ENCODE peak calls at places on chromosome 12, in six cellular contexts. A is mammary epithelial cell, V is uterus, M is heart right ventricle, E is ovary, T is A673. P is an unnamed sample.
A peak's percentile ranks its signal among the peaks of the same experiment; 100 is the strongest.

GRCh38 chr12:89166525-89166934 is 185.8 kb downstream of the DUSP6 start:
- DNase-seq in A (peak; percentile 60), V (no peak), M (peak; percentile 14), E (no peak), T (no peak), P (no peak)

GRCh38 chr12:89525002-89525823 is 617 bp upstream of the GALNT4 start:
- DNase-seq in A (peak; percentile 59), V (peak; percentile 36), M (peak; percentile 25), E (peak; percentile 58), T (peak; percentile 40), P (peak; percentile 81)

GRCh38 chr12:22118206-22118605 is 72.2 kb downstream of the CMAS start:
- DNase-seq in A (no peak), V (no peak), M (no peak), E (no peak), T (no peak), P (no peak)

GRCh38 chr12:1576410-1577240 is 17.8 kb downstream of the FBXL14 start:
- DNase-seq in A (no peak), V (peak; percentile 86), M (peak; percentile 55), E (peak; percentile 78), T (peak; percentile 62), P (no peak)

GRCh38 chr12:119683816-119684215 is 15.9 kb downstream of the PRKAB1 start:
- DNase-seq in A (no peak), V (no peak), M (no peak), E (no peak), T (no peak), P (no peak)

GRCh38 chr12:51390457-51391046 is 654 bp downstream of the GALNT6 start:
- DNase-seq in A (no peak), V (no peak), M (no peak), E (no peak), T (no peak), P (no peak)

GRCh38 chr12:124626841-124627502 is 59.6 kb upstream of the NCOR2 start:
- DNase-seq in A (no peak), V (peak; percentile 69), M (peak; percentile 89), E (peak; percentile 78), T (peak; percentile 56), P (no peak)

GRCh38 chr12:101876861-101877815 is at the start of gene DRAM1:
- DNase-seq in A (peak; percentile 93), V (peak; percentile 93), M (peak; percentile 88), E (peak; percentile 93), T (peak; percentile 88), P (peak; percentile 98)

GRCh38 chr12:29726321-29726692 is 57.4 kb downstream of the TMTC1 start:
- DNase-seq in A (no peak), V (no peak), M (peak; percentile 26), E (no peak), T (peak; percentile 14), P (no peak)

GRCh38 chr12:120540445-120540844 is 6.3 kb downstream of the RNF10 start:
- DNase-seq in A (peak; percentile 1), V (no peak), M (no peak), E (no peak), T (no peak), P (no peak)

GRCh38 chr12:124486346-124486963 is 81.0 kb downstream of the NCOR2 start:
- DNase-seq in A (no peak), V (no peak), M (no peak), E (peak; percentile 26), T (no peak), P (no peak)

GRCh38 chr12:70644836-70645235 is 7.6 kb upstream of the PTPRB start:
- DNase-seq in A (no peak), V (no peak), M (no peak), E (no peak), T (no peak), P (no peak)

GRCh38 chr12:70989232-70989631 is 68.7 kb upstream of the PTPRR start:
- DNase-seq in A (no peak), V (no peak), M (no peak), E (no peak), T (no peak), P (no peak)

GRCh38 chr12:4272976-4273650 is 449 bp upstream of the CCND2 start:
- DNase-seq in A (no peak), V (no peak), M (no peak), E (no peak), T (no peak), P (no peak)

GRCh38 chr12:113468365-113469223 is 3.1 kb downstream of the LHX5 start:
- DNase-seq in A (no peak), V (no peak), M (no peak), E (no peak), T (no peak), P (no peak)
- H3K27me3 ChIP-seq in A (peaks cover 93% of the 10 kb centered on the region), V (peaks cover 66% of the 10 kb centered on the region), M (peaks cover 100% of the 10 kb centered on the region), E (peaks cover 5% of the 10 kb centered on the region), T (peaks cover 100% of the 10 kb centered on the region), P (peaks cover 100% of the 10 kb centered on the region)

GRCh38 chr12:100687686-100688085 is 106.9 kb upstream of the ANO4 start:
- DNase-seq in A (no peak), V (no peak), M (no peak), E (no peak), T (no peak), P (no peak)

GRCh38 chr12:100688451-100688864 is 106.1 kb upstream of the ANO4 start:
- DNase-seq in A (peak; percentile 37), V (no peak), M (no peak), E (no peak), T (peak; percentile 44), P (no peak)

DNA sequence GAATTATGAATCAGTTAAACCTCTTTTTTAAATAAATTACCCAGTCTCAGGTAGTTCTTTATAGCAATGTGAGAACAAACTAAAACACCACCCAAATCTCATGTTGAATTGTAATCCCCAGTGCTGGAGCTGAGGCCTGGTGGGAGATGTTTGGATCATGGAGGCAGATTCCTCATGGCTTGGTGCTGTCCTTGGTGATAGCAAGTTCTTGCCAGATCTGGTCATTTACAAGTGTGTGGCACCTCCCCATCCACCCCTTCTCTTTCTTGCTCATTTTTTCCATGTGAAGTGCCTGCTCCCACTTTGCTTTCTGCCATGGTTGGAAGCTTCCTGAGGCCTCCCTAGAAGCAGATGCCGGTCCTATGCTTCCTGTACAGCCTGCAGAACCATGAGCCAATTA is 102.1 kb upstream of the ANO4 start:
- DNase-seq in A (no peak), V (no peak), M (no peak), E (no peak), T (no peak), P (no peak)
- H3K27ac ChIP-seq in A (no peak overlapping the region), V (no peak overlapping the region), M (no peak overlapping the region), E (no peak overlapping the region), T (no peak overlapping the region), P (no peak overlapping the region)

GRCh38 chr12:6839482-6840201 is 1.1 kb upstream of the GNB3 start:
- DNase-seq in A (no peak), V (no peak), M (no peak), E (no peak), T (no peak), P (no peak)

GRCh38 chr12:6840428-6841138 is at the start of gene GNB3:
- DNase-seq in A (no peak), V (no peak), M (peak; percentile 59), E (no peak), T (no peak), P (no peak)

GRCh38 chr12:6836851-6837250 is 3.9 kb upstream of the GNB3 start:
- DNase-seq in A (no peak), V (no peak), M (no peak), E (no peak), T (no peak), P (no peak)

GRCh38 chr12:6837370-6838060 is 3.2 kb upstream of the GNB3 start:
- DNase-seq in A (no peak), V (no peak), M (no peak), E (no peak), T (no peak), P (no peak)

DNA sequence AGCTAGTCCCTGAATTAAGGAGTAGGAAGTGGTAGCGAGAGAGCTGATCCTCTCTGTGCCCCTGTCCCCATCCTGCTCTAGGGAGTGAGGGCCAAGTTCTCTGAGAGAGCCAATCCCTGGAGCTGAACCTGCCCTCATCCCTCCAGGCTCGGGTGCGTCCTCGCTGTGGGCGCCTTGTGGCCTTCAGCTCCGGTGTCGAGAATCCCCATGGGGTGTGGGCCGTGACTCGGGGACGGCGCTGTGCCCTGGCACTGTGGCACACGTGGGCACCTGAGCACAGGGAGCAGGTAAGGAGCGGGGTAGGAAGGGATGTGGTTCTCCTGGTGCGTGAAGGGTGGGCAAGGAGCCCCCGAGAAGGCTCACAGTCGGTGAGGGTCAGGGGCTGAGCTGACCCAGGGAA is 1.9 kb upstream of the GNB3 start:
- DNase-seq in A (no peak), V (no peak), M (no peak), E (no peak), T (no peak), P (no peak)
- H3K36me3 ChIP-seq in A (no peaks in the 10 kb centered on the region), V (no peaks in the 10 kb centered on the region), M (peaks cover 59% of the 10 kb centered on the region), E (no peaks in the 10 kb centered on the region), T (peaks cover 41% of the 10 kb centered on the region), P (no peaks in the 10 kb centered on the region)

DNA sequence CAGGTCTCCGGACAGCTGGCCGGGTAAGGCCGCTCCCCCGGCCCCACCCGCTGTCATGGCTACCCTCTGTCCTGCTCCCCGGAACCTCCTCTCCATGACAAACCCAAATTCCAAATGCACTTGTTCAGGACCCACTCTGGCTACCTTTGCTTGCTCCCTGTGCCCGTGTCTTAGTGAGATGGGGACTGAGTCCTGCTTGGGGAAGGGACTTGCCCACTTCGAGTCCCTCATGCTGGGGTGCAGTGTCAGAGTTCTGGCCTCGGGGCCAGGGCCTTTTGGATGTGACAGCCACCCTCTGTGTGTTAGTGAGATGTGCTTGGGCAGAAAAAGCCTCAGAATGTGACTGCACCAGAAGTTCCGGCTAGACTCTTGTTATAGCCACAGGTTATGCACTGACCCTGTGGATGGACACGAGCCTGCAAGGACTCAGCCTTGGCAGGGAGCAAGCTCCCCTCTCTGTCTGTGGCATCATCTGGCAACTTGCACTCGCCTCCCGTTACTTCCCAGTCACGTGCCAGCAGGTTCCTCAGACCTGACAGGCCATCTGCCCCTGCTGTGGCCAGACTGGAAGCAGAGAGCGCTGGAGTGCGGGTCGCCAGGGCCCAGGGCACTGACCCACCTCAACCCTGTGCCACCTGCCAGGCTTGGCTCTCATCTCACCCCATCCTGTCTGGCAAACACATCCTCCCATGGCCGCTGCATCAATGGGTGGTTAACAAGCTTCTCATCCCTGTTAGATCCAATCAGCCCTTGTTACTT is 28.6 kb downstream of the SLC6A12 start:
- DNase-seq in A (no peak), V (no peak), M (no peak), E (no peak), T (no peak), P (no peak)
- H3K27me3 ChIP-seq in A (no peaks in the 10 kb centered on the region), V (no peaks in the 10 kb centered on the region), M (no peaks in the 10 kb centered on the region), E (no peaks in the 10 kb centered on the region), T (no peaks in the 10 kb centered on the region), P (no peaks in the 10 kb centered on the region)

DNA sequence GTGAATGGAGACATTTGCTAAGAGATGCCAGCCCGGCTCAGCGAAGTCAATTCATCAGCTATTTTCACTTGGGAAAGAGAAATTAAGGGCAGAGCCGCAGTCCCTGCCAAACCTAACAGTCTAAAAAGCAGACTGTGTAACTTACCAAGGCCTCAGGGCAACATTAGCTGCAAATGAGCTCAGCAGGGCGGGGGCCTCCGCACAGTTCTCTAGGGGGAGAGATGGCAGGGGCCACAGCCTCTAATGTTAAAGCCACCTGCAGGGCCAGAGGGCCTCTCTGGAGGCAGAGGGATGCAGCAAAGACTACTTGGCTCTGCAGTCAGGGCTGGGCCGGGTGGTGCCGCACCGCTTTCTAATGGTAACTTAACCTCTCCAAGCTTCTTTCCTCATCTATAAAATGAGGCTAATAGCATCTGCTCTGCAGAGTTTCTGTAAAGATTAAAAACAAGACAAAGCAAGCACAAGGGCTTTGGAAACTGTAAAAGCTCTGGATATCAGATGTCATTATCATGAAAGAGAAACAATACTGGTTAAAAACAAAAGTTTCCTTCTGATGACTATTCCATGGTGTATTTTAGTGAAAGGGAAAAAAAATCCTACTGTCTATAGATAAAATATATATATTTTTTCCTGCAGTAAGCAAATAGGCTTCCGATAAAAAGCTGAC is 13.4 kb upstream of the GPRC5A start:
- DNase-seq in A (no peak), V (no peak), M (no peak), E (no peak), T (no peak), P (no peak)
- H3K27ac ChIP-seq in A (no peak overlapping the region), V (no peak overlapping the region), M (no peak overlapping the region), E (no peak overlapping the region), T (no peak overlapping the region), P (no peak overlapping the region)